ENCODE peak calls at places on chromosomes 3 and 15, in four cellular contexts. One of them, this sample, is unnamed. For H3K27me3, the result is how much of the 10 kb centered on the place peaks cover.

GRCh38 chr3:140995881-140996280 is 54.2 kb downstream of the SLC25A36 start:
- DNase-seq in PC-9: no peak
- DNase-seq in IMR-90: no peak
- DNase-seq in cardiac muscle cell: peak
- DNase-seq in this sample: peak

GRCh38 chr15:66820474-66821258 is 118.6 kb downstream of the SMAD6 start:
- DNase-seq in IMR-90: no peak
- DNase-seq in cardiac muscle cell: no peak
- DNase-seq in PC-9: no peak
- DNase-seq in this sample: no peak

GRCh38 chr3:160927620-160928019 is 171.6 kb downstream of the PPM1L start:
- DNase-seq in cardiac muscle cell: no peak
- DNase-seq in IMR-90: no peak
- DNase-seq in PC-9: no peak
- DNase-seq in this sample: no peak

GRCh38 chr3:152497457-152497856 is 228.7 kb downstream of the MBNL1 start:
- DNase-seq in IMR-90: peak
- DNase-seq in PC-9: no peak
- DNase-seq in cardiac muscle cell: peak
- DNase-seq in this sample: no peak

GRCh38 chr3:155748611-155749365 is 3.9 kb upstream of the PLCH1 start:
- DNase-seq in cardiac muscle cell: no peak
- DNase-seq in IMR-90: no peak
- DNase-seq in PC-9: peak
- DNase-seq in this sample: no peak

GRCh38 chr3:14452676-14453367 is 50.4 kb downstream of the SLC6A6 start:
- DNase-seq in PC-9: peak
- DNase-seq in IMR-90: peak
- DNase-seq in cardiac muscle cell: peak
- DNase-seq in this sample: peak

GRCh38 chr15:70783610-70784021 is 20.3 kb upstream of the UACA start:
- DNase-seq in IMR-90: peak
- DNase-seq in cardiac muscle cell: peak
- DNase-seq in PC-9: peak
- DNase-seq in this sample: peak

GRCh38 chr15:63933522-63933921 is 99.8 kb upstream of the HERC1 start:
- DNase-seq in PC-9: no peak
- DNase-seq in IMR-90: peak
- DNase-seq in cardiac muscle cell: no peak
- DNase-seq in this sample: no peak

GRCh38 chr15:60788514-60789091 is 309.7 kb upstream of the ICE2 start:
- DNase-seq in IMR-90: no peak
- DNase-seq in PC-9: no peak
- DNase-seq in cardiac muscle cell: no peak
- DNase-seq in this sample: no peak

GRCh38 chr15:72423256-72423655 is 25.2 kb downstream of the TMEM202 start:
- DNase-seq in PC-9: no peak
- DNase-seq in IMR-90: no peak
- DNase-seq in cardiac muscle cell: no peak
- DNase-seq in this sample: no peak

GRCh38 chr3:150147776-150148175 is 177.1 kb upstream of the PFN2 start:
- DNase-seq in PC-9: no peak
- DNase-seq in cardiac muscle cell: peak
- DNase-seq in IMR-90: peak
- DNase-seq in this sample: no peak

GRCh38 chr15:48112242-48112641 is 8.5 kb upstream of the SLC24A5 start:
- DNase-seq in IMR-90: peak
- DNase-seq in PC-9: no peak
- DNase-seq in cardiac muscle cell: peak
- DNase-seq in this sample: peak

GRCh38 chr3:150761831-150762661 is 923 bp downstream of the SIAH2 start:
- DNase-seq in cardiac muscle cell: peak
- DNase-seq in PC-9: peak
- DNase-seq in IMR-90: peak
- DNase-seq in this sample: peak

GRCh38 chr3:73600293-73600938 is 24.3 kb downstream of the PDZRN3 start:
- DNase-seq in cardiac muscle cell: peak
- DNase-seq in IMR-90: peak
- DNase-seq in PC-9: no peak
- DNase-seq in this sample: no peak

GRCh38 chr3:149534671-149535394 is 60.3 kb downstream of the TM4SF4 start:
- DNase-seq in IMR-90: peak
- DNase-seq in PC-9: no peak
- DNase-seq in cardiac muscle cell: peak
- DNase-seq in this sample: peak

GRCh38 chr3:14879161-14879888 is 60.6 kb downstream of the FGD5 start:
- DNase-seq in IMR-90: no peak
- DNase-seq in PC-9: no peak
- DNase-seq in cardiac muscle cell: no peak
- DNase-seq in this sample: peak

GRCh38 chr3:157618075-157618760 is 115.0 kb upstream of the VEPH1 start:
- DNase-seq in cardiac muscle cell: peak
- DNase-seq in PC-9: peak
- DNase-seq in IMR-90: peak
- DNase-seq in this sample: peak

GRCh38 chr15:40091861-40092415 is 16.7 kb downstream of the BMF start:
- DNase-seq in PC-9: no peak
- DNase-seq in cardiac muscle cell: peak
- DNase-seq in IMR-90: no peak
- DNase-seq in this sample: peak

GRCh38 chr15:62880278-62880677 is 162.3 kb upstream of the TPM1 start:
- DNase-seq in IMR-90: peak
- DNase-seq in PC-9: no peak
- DNase-seq in cardiac muscle cell: peak
- DNase-seq in this sample: no peak

GRCh38 chr3:963755-964154 is 129.1 kb upstream of the CNTN6 start:
- DNase-seq in cardiac muscle cell: no peak
- DNase-seq in IMR-90: no peak
- DNase-seq in PC-9: no peak
- DNase-seq in this sample: no peak

GRCh38 chr15:49415638-49416037 is 7.4 kb upstream of the FGF7 start:
- DNase-seq in cardiac muscle cell: peak
- DNase-seq in PC-9: peak
- DNase-seq in IMR-90: peak
- DNase-seq in this sample: peak

GRCh38 chr3:112682361-112682760 is 41.4 kb upstream of the CCDC80 start:
- DNase-seq in cardiac muscle cell: no peak
- DNase-seq in PC-9: no peak
- DNase-seq in IMR-90: peak
- DNase-seq in this sample: no peak

GRCh38 chr3:38346584-38347410 is at the start of gene XYLB:
- DNase-seq in IMR-90: peak
- DNase-seq in cardiac muscle cell: peak
- DNase-seq in PC-9: peak
- DNase-seq in this sample: peak

GRCh38 chr3:50600841-50601591 is 10.6 kb downstream of the CISH start:
- DNase-seq in PC-9: peak
- DNase-seq in IMR-90: peak
- DNase-seq in cardiac muscle cell: peak
- DNase-seq in this sample: peak

GRCh38 chr3:124559650-124560405 is 170.4 kb upstream of the UMPS start:
- DNase-seq in PC-9: no peak
- DNase-seq in cardiac muscle cell: peak
- DNase-seq in IMR-90: peak
- DNase-seq in this sample: peak

GRCh38 chr3:157423337-157423736 is 13.3 kb upstream of the PTX3 start:
- DNase-seq in cardiac muscle cell: no peak
- DNase-seq in PC-9: no peak
- DNase-seq in IMR-90: peak
- DNase-seq in this sample: no peak

GRCh38 chr3:52068055-52068704 is 11.8 kb upstream of the DUSP7 start:
- DNase-seq in cardiac muscle cell: peak
- DNase-seq in PC-9: no peak
- DNase-seq in IMR-90: peak
- DNase-seq in this sample: no peak

GRCh38 chr3:52070724-52071621 is 14.6 kb upstream of the DUSP7 start:
- DNase-seq in IMR-90: no peak
- DNase-seq in cardiac muscle cell: no peak
- DNase-seq in PC-9: no peak
- DNase-seq in this sample: no peak

GRCh38 chr3:52068730-52069129 is 12.4 kb upstream of the DUSP7 start:
- DNase-seq in PC-9: no peak
- DNase-seq in cardiac muscle cell: no peak
- DNase-seq in IMR-90: no peak
- DNase-seq in this sample: no peak

GRCh38 chr3:52069135-52069534 is 12.8 kb upstream of the DUSP7 start:
- DNase-seq in IMR-90: no peak
- DNase-seq in PC-9: no peak
- DNase-seq in cardiac muscle cell: no peak
- DNase-seq in this sample: no peak

DNA sequence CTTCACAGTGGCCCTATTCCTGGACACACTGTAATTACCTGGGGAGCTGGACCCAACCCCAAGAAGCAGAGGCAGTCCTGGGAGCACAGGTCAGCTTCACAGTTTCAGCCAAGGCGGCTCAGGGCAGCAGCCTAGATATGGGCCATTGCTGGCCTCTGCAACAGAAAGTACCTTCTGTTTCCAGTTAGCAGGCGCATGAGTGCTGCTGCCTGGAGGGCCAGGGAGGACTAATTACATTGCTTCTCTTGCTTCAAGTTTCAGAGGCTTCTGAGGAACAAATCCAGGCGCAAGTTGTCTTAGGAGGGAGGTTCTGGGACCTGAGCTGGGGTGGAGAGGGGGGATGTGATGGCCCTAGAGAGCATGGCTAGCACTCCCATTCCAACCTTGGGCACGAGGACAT is 13.5 kb upstream of the DUSP7 start:
- DNase-seq in PC-9: no peak
- DNase-seq in IMR-90: no peak
- DNase-seq in cardiac muscle cell: no peak
- DNase-seq in this sample: no peak
- H3K27ac ChIP-seq in PC-9: no peak
- H3K27ac ChIP-seq in IMR-90: no peak
- H3K27ac ChIP-seq in cardiac muscle cell: no peak
- H3K27ac ChIP-seq in this sample: no peak

GRCh38 chr3:43690400-43691119 is at the start of gene ABHD5:
- DNase-seq in IMR-90: peak
- DNase-seq in cardiac muscle cell: peak
- DNase-seq in PC-9: peak
- DNase-seq in this sample: peak

GRCh38 chr3:43693594-43693993 is 2.9 kb downstream of the ABHD5 start:
- DNase-seq in IMR-90: no peak
- DNase-seq in cardiac muscle cell: no peak
- DNase-seq in PC-9: no peak
- DNase-seq in this sample: no peak

GRCh38 chr3:43692971-43693370 is 2.2 kb downstream of the ABHD5 start:
- DNase-seq in cardiac muscle cell: no peak
- DNase-seq in PC-9: no peak
- DNase-seq in IMR-90: no peak
- DNase-seq in this sample: peak

GRCh38 chr3:43691120-43692002 is 623 bp downstream of the ABHD5 start:
- DNase-seq in IMR-90: peak
- DNase-seq in cardiac muscle cell: peak
- DNase-seq in PC-9: peak
- DNase-seq in this sample: peak

GRCh38 chr3:43692085-43692484 is 1.3 kb downstream of the ABHD5 start:
- DNase-seq in cardiac muscle cell: no peak
- DNase-seq in PC-9: peak
- DNase-seq in IMR-90: no peak
- DNase-seq in this sample: no peak
- H3K4me3 ChIP-seq in cardiac muscle cell: peak
- H3K4me3 ChIP-seq in PC-9: peak
- H3K4me3 ChIP-seq in IMR-90: peak
- H3K4me3 ChIP-seq in this sample: peak

DNA sequence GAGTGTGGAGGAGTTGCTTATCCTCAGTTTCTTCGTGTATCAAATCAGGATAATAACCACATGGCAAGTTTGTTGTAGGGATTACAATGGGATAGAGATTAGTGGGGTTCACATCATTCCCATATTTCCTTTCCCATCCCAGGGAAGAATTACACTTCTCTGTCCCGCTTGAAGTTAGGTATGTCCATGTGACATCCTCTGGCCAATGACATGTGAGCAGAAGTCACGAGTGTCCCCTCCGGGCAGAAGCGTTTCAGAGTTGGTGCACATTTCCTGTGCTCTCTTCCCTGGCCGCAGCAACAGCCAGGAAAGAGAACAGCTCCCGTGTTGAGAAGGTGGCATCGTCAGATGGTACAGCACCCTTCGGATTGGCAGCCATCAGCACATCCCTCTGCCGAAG is 36.7 kb upstream of the HES1 start:
- DNase-seq in cardiac muscle cell: no peak
- DNase-seq in PC-9: no peak
- DNase-seq in IMR-90: no peak
- DNase-seq in this sample: no peak
- H3K27me3 ChIP-seq in cardiac muscle cell: under half
- H3K27me3 ChIP-seq in PC-9: under half
- H3K27me3 ChIP-seq in IMR-90: half or more
- H3K27me3 ChIP-seq in this sample: under half

DNA sequence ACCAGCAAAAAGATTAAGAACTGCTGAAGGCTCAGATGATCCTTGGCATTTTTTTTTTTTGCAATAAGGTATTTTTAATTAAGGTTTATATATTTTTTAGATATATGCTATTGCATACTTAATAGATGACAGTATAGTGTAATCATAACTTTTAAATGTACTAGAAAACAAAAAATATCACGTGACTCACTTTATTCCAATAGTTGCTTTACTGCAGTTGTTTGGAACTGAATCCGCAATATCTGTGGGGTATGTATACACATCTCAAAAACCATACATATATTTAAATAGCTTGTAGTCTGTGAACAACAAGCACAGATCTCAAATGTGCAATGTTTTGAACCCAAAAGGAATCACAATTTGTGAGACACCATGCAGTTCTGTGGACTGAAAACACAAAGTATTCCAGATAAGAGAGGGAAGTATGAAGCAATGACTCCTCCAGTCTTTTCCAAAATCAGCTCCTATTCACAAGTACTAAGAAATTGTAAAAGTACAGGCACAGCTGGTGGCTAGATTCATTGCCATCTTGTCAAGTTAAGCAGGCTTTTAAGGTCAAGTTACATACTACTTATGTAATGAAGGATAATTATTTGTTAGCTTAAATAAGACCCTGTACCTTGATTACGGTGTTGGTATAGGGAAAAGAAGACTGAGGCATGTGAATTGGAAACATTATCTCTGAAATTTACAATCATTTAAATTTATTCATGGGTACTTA is 331.1 kb downstream of the TBC1D5 start:
- DNase-seq in PC-9: no peak
- DNase-seq in IMR-90: no peak
- DNase-seq in cardiac muscle cell: peak
- DNase-seq in this sample: no peak
- H3K27ac ChIP-seq in PC-9: no peak
- H3K27ac ChIP-seq in IMR-90: no peak
- H3K27ac ChIP-seq in cardiac muscle cell: no peak
- H3K27ac ChIP-seq in this sample: no peak